ENCODE peak calls at places on chromosomes 2 and 18, in nine cellular contexts. P, U, F, O, G, J, S, R and M are unnamed samples.

GRCh38 chr2:29009711-29010677 is 28.9 kb downstream of the TOGARAM2 start:
- DNase-seq in P (no peak), G (no peak), R (no peak), F (no peak), O (no peak), U (no peak), S (no peak), J (no peak), M (no peak)

GRCh38 chr2:20071397-20072383 is 20.3 kb upstream of the LAPTM4A start:
- DNase-seq in G (peak; percentile 98), O (no peak), P (no peak), F (peak; percentile 96), U (no peak), S (no peak), R (peak; percentile 98), J (peak; percentile 62), M (no peak)

GRCh38 chr2:152950125-152950524 is 231.7 kb downstream of the ARL6IP6 start:
- DNase-seq in R (no peak), O (no peak), J (peak; percentile 62), F (peak; percentile 1), U (no peak), P (no peak), G (peak; percentile 4), S (peak; percentile 52), M (no peak)

GRCh38 chr18:13726972-13727331 is 479 bp downstream of the RNMT start:
- DNase-seq in U (no peak), R (peak; percentile 71), J (peak; percentile 66), G (peak; percentile 62), P (no peak), S (peak; percentile 56), O (peak; percentile 5), F (peak; percentile 70), M (no peak)

GRCh38 chr2:42858140-42859005 is 66.0 kb upstream of the HAAO start:
- DNase-seq in P (no peak), S (no peak), F (no peak), O (no peak), G (no peak), U (no peak), R (no peak), J (no peak), M (no peak)

GRCh38 chr2:144516981-144517824 is 2.7 kb downstream of the ZEB2 start:
- DNase-seq in U (peak; percentile 51), P (peak; percentile 67), O (no peak), J (peak; percentile 66), G (peak; percentile 96), F (peak; percentile 98), R (peak; percentile 94), S (no peak), M (peak; percentile 67)

GRCh38 chr2:174729797-174730529 is 34.3 kb downstream of the CHRNA1 start:
- DNase-seq in G (peak; percentile 12), S (peak; percentile 26), O (no peak), U (no peak), P (peak; percentile 22), R (no peak), F (peak; percentile 26), J (peak; percentile 74), M (no peak)

GRCh38 chr2:176682278-176682677 is 413.0 kb downstream of the MTX2 start:
- DNase-seq in G (peak; percentile 4), O (no peak), P (no peak), U (no peak), S (no peak), F (no peak), R (peak; percentile 13), J (no peak), M (no peak)

GRCh38 chr2:216700088-216700567 is 4.8 kb upstream of the IGFBP5 start:
- DNase-seq in U (no peak), P (no peak), F (no peak), S (no peak), O (no peak), G (no peak), R (no peak), J (no peak), M (no peak)

GRCh38 chr2:30148850-30149249 is 2.0 kb downstream of the YPEL5 start:
- DNase-seq in S (no peak), O (no peak), J (peak; percentile 26), R (no peak), G (no peak), P (no peak), U (no peak), F (no peak), M (no peak)

GRCh38 chr2:8412586-8412985 is 269.3 kb upstream of the ID2 start:
- DNase-seq in R (peak; percentile 59), O (no peak), U (no peak), G (peak; percentile 45), S (no peak), P (no peak), J (peak; percentile 5), F (no peak), M (no peak)

GRCh38 chr18:32669549-32670165 is 103.2 kb downstream of the KLHL14 start:
- DNase-seq in F (no peak), U (no peak), P (no peak), G (no peak), R (no peak), S (no peak), J (peak; percentile 61), O (no peak), M (no peak)

GRCh38 chr2:10514287-10514686 is 66.2 kb upstream of the ODC1 start:
- DNase-seq in R (no peak), U (no peak), F (no peak), P (no peak), G (no peak), J (no peak), S (no peak), O (no peak), M (no peak)

GRCh38 chr2:71895320-71896161 is 252.1 kb downstream of the CYP26B1 start:
- DNase-seq in F (no peak), P (no peak), J (no peak), G (no peak), U (peak; percentile 0), R (no peak), S (no peak), O (no peak), M (peak; percentile 8)

GRCh38 chr2:80293026-80293425 is 11.5 kb downstream of the LRRTM1 start:
- DNase-seq in R (no peak), J (no peak), U (no peak), G (no peak), O (no peak), P (no peak), F (no peak), S (no peak), M (no peak)

GRCh38 chr2:223923976-223924375 is 21.2 kb downstream of the WDFY1 start:
- DNase-seq in S (no peak), O (no peak), R (peak; percentile 32), P (no peak), J (no peak), U (no peak), F (no peak), G (peak; percentile 49), M (no peak)

GRCh38 chr2:40497251-40497859 is 45.5 kb upstream of the SLC8A1 start:
- DNase-seq in G (no peak), O (no peak), U (no peak), P (no peak), F (no peak), S (no peak), R (no peak), J (no peak), M (no peak)
- TF ChIP-seq CTCF in G (peak; percentile 6), O (no peak), U (no peak), P (no peak), F (no peak), S (no peak), R (peak; percentile 28), J (no peak), M (no peak)

GRCh38 chr2:38505779-38506178 is 96.9 kb downstream of the HNRNPLL start:
- DNase-seq in J (no peak), P (no peak), U (no peak), G (peak; percentile 80), R (peak; percentile 74), F (peak; percentile 78), S (no peak), O (no peak), M (no peak)

GRCh38 chr2:38509947-38510326 is 92.8 kb downstream of the HNRNPLL start:
- DNase-seq in R (no peak), G (no peak), S (no peak), P (no peak), F (no peak), U (no peak), O (no peak), J (no peak), M (no peak)

GRCh38 chr2:38509322-38509946 is 93.3 kb downstream of the HNRNPLL start:
- DNase-seq in O (no peak), S (no peak), G (peak; percentile 73), P (no peak), F (peak; percentile 69), U (no peak), J (no peak), R (peak; percentile 72), M (no peak)

GRCh38 chr2:38507712-38508111 is 95.0 kb downstream of the HNRNPLL start:
- DNase-seq in J (no peak), S (no peak), P (no peak), G (no peak), O (no peak), F (no peak), U (no peak), R (no peak), M (no peak)

GRCh38 chr2:38508311-38509039 is 94.3 kb downstream of the HNRNPLL start:
- DNase-seq in P (peak; percentile 46), U (peak; percentile 95), G (peak; percentile 86), J (peak; percentile 97), O (peak; percentile 75), F (peak; percentile 93), S (peak; percentile 86), R (peak; percentile 86), M (peak; percentile 78)
- TF ChIP-seq CTCF in P (no peak), U (peak; percentile 64), G (peak; percentile 14), J (peak; percentile 95), O (peak; percentile 76), F (peak; percentile 64), S (peak; percentile 78), R (peak; percentile 29), M (peak; percentile 80)

DNA sequence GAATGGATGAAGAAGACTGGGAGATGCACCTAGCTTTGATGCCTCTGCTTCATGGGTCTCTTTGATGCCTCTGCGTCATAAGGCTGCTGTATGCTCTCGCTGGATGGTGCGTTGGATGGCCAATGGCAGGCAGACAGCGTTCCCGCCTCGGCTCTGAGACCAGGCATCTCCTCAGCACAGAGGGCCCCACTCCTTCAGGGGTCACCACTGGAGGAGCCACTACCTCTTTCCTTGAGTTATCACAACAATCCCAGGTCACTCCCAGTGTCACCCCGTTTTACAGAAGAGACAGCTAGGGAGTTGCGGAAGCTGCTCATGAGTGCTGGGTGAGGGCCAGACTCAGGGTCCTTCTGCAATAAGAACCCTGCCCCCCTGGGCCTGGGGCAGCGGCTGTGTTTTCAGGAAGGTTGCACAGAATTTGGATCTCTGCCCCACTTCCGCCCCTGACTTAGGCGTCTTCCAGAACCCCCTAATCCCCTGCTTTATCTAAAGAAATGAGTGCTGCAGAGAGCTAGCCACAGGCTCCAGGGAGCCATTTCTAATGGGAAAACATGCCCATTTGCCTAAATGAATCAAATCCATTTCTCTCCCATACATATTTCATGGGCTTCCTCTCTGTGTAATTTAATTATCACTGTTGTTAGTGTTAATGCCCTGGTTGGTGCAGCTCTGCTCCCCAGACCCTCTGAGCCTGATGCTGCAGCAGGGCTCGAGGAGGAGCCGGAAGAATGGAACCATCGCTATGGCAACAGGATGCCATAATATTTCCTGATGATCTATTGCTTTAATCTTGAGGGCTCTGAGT is 131.7 kb upstream of the HS6ST1 start:
- DNase-seq in G (no peak), F (no peak), J (no peak), P (no peak), O (no peak), S (peak; percentile 2), R (no peak), U (no peak), M (no peak)
- TF ChIP-seq CTCF in G (no peak), F (no peak), J (no peak), P (no peak), O (no peak), S (no peak), R (no peak), U (no peak), M (no peak)

GRCh38 chr2:55080204-55080738 is 30.0 kb upstream of the RTN4 start:
- DNase-seq in R (no peak), U (no peak), S (no peak), J (no peak), O (no peak), G (no peak), F (no peak), P (no peak), M (no peak)
- TF ChIP-seq CTCF in R (no peak), U (no peak), S (no peak), J (no peak), O (no peak), G (no peak), F (no peak), P (no peak), M (no peak)